ENCODE peak calls at places on chromosomes 2 and 18, in seven cellular contexts. One of them, this sample, is unnamed.

GRCh38 chr2:193869564-193869963 is 1674.8 kb upstream of the TMEFF2 start:
- DNase-seq in neural crest cell: no peak
- DNase-seq in SW480: no peak
- DNase-seq in BJ: no peak
- DNase-seq in activated CD8-positive, alpha-beta memory T cell treated with anti-CD3 and anti-CD28 coated beads, Interleukin-2, amount 10 ng/mL, durations not matched to agents 7 days and 5 days: no peak
- DNase-seq in CD4-positive, alpha-beta T cell: no peak
- DNase-seq in NCI-H2171 treated with DMSO at 0.1 percent for 48 hours: no peak
- DNase-seq in this sample: peak; percentile 10

GRCh38 chr18:50158866-50159653 is 35.9 kb downstream of the MYO5B start:
- DNase-seq in neural crest cell: no peak
- DNase-seq in SW480: no peak
- DNase-seq in BJ: no peak
- DNase-seq in activated CD8-positive, alpha-beta memory T cell treated with anti-CD3 and anti-CD28 coated beads, Interleukin-2, amount 10 ng/mL, durations not matched to agents 7 days and 5 days: no peak
- DNase-seq in CD4-positive, alpha-beta T cell: no peak
- DNase-seq in NCI-H2171 treated with DMSO at 0.1 percent for 48 hours: no peak
- DNase-seq in this sample: no peak

GRCh38 chr2:33529771-33530481 is 53.5 kb downstream of the RASGRP3 start:
- DNase-seq in neural crest cell: no peak
- DNase-seq in SW480: peak; percentile 11
- DNase-seq in BJ: peak; percentile 92
- DNase-seq in activated CD8-positive, alpha-beta memory T cell treated with anti-CD3 and anti-CD28 coated beads, Interleukin-2, amount 10 ng/mL, durations not matched to agents 7 days and 5 days: no peak
- DNase-seq in CD4-positive, alpha-beta T cell: no peak
- DNase-seq in NCI-H2171 treated with DMSO at 0.1 percent for 48 hours: no peak
- DNase-seq in this sample: peak; percentile 97

GRCh38 chr18:9901377-9901776 is 12.4 kb upstream of the VAPA start:
- DNase-seq in neural crest cell: no peak
- DNase-seq in SW480: no peak
- DNase-seq in BJ: no peak
- DNase-seq in activated CD8-positive, alpha-beta memory T cell treated with anti-CD3 and anti-CD28 coated beads, Interleukin-2, amount 10 ng/mL, durations not matched to agents 7 days and 5 days: no peak
- DNase-seq in CD4-positive, alpha-beta T cell: no peak
- DNase-seq in NCI-H2171 treated with DMSO at 0.1 percent for 48 hours: peak; percentile 5
- DNase-seq in this sample: no peak

GRCh38 chr2:236216711-236217110 is 47.5 kb downstream of the ASB18 start:
- DNase-seq in neural crest cell: no peak
- DNase-seq in SW480: no peak
- DNase-seq in BJ: no peak
- DNase-seq in activated CD8-positive, alpha-beta memory T cell treated with anti-CD3 and anti-CD28 coated beads, Interleukin-2, amount 10 ng/mL, durations not matched to agents 7 days and 5 days: no peak
- DNase-seq in CD4-positive, alpha-beta T cell: no peak
- DNase-seq in NCI-H2171 treated with DMSO at 0.1 percent for 48 hours: no peak
- DNase-seq in this sample: no peak

GRCh38 chr2:134782792-134783191 is 55.6 kb upstream of the ACMSD start:
- DNase-seq in neural crest cell: peak; percentile 9
- DNase-seq in SW480: no peak
- DNase-seq in BJ: no peak
- DNase-seq in activated CD8-positive, alpha-beta memory T cell treated with anti-CD3 and anti-CD28 coated beads, Interleukin-2, amount 10 ng/mL, durations not matched to agents 7 days and 5 days: no peak
- DNase-seq in CD4-positive, alpha-beta T cell: no peak
- DNase-seq in NCI-H2171 treated with DMSO at 0.1 percent for 48 hours: peak; percentile 38
- DNase-seq in this sample: no peak

GRCh38 chr18:79460445-79461300 is 64.9 kb downstream of the NFATC1 start:
- DNase-seq in neural crest cell: no peak
- DNase-seq in SW480: no peak
- DNase-seq in BJ: no peak
- DNase-seq in activated CD8-positive, alpha-beta memory T cell treated with anti-CD3 and anti-CD28 coated beads, Interleukin-2, amount 10 ng/mL, durations not matched to agents 7 days and 5 days: no peak
- DNase-seq in CD4-positive, alpha-beta T cell: no peak
- DNase-seq in NCI-H2171 treated with DMSO at 0.1 percent for 48 hours: no peak
- DNase-seq in this sample: no peak

GRCh38 chr18:56505971-56506370 is 132.4 kb downstream of the TXNL1 start:
- DNase-seq in neural crest cell: no peak
- DNase-seq in SW480: no peak
- DNase-seq in BJ: no peak
- DNase-seq in activated CD8-positive, alpha-beta memory T cell treated with anti-CD3 and anti-CD28 coated beads, Interleukin-2, amount 10 ng/mL, durations not matched to agents 7 days and 5 days: no peak
- DNase-seq in CD4-positive, alpha-beta T cell: no peak
- DNase-seq in NCI-H2171 treated with DMSO at 0.1 percent for 48 hours: no peak
- DNase-seq in this sample: no peak

GRCh38 chr2:15158117-15158516 is 403.0 kb downstream of the NBAS start:
- DNase-seq in neural crest cell: peak; percentile 32
- DNase-seq in SW480: no peak
- DNase-seq in BJ: no peak
- DNase-seq in activated CD8-positive, alpha-beta memory T cell treated with anti-CD3 and anti-CD28 coated beads, Interleukin-2, amount 10 ng/mL, durations not matched to agents 7 days and 5 days: no peak
- DNase-seq in CD4-positive, alpha-beta T cell: no peak
- DNase-seq in NCI-H2171 treated with DMSO at 0.1 percent for 48 hours: peak; percentile 35
- DNase-seq in this sample: no peak

GRCh38 chr2:200742426-200742825 is 69.3 kb upstream of the BZW1 start:
- DNase-seq in neural crest cell: no peak
- DNase-seq in SW480: no peak
- DNase-seq in BJ: peak; percentile 27
- DNase-seq in activated CD8-positive, alpha-beta memory T cell treated with anti-CD3 and anti-CD28 coated beads, Interleukin-2, amount 10 ng/mL, durations not matched to agents 7 days and 5 days: no peak
- DNase-seq in CD4-positive, alpha-beta T cell: no peak
- DNase-seq in NCI-H2171 treated with DMSO at 0.1 percent for 48 hours: no peak
- DNase-seq in this sample: no peak

GRCh38 chr2:130251865-130252620 is 53.8 kb upstream of the TUBA3E start:
- DNase-seq in neural crest cell: no peak
- DNase-seq in SW480: no peak
- DNase-seq in BJ: no peak
- DNase-seq in activated CD8-positive, alpha-beta memory T cell treated with anti-CD3 and anti-CD28 coated beads, Interleukin-2, amount 10 ng/mL, durations not matched to agents 7 days and 5 days: no peak
- DNase-seq in CD4-positive, alpha-beta T cell: no peak
- DNase-seq in NCI-H2171 treated with DMSO at 0.1 percent for 48 hours: no peak
- DNase-seq in this sample: no peak

GRCh38 chr18:12092398-12093229 is 1.0 kb upstream of the ANKRD62 start:
- DNase-seq in neural crest cell: no peak
- DNase-seq in SW480: peak; percentile 77
- DNase-seq in BJ: no peak
- DNase-seq in activated CD8-positive, alpha-beta memory T cell treated with anti-CD3 and anti-CD28 coated beads, Interleukin-2, amount 10 ng/mL, durations not matched to agents 7 days and 5 days: peak; percentile 41
- DNase-seq in CD4-positive, alpha-beta T cell: no peak
- DNase-seq in NCI-H2171 treated with DMSO at 0.1 percent for 48 hours: peak; percentile 2
- DNase-seq in this sample: no peak

GRCh38 chr2:217223222-217223930 is 363.5 kb upstream of the TNP1 start:
- DNase-seq in neural crest cell: no peak
- DNase-seq in SW480: peak; percentile 2
- DNase-seq in BJ: peak; percentile 65
- DNase-seq in activated CD8-positive, alpha-beta memory T cell treated with anti-CD3 and anti-CD28 coated beads, Interleukin-2, amount 10 ng/mL, durations not matched to agents 7 days and 5 days: peak; percentile 85
- DNase-seq in CD4-positive, alpha-beta T cell: no peak
- DNase-seq in NCI-H2171 treated with DMSO at 0.1 percent for 48 hours: no peak
- DNase-seq in this sample: peak; percentile 98

GRCh38 chr2:113124984-113125855 is 2.2 kb upstream of the IL1RN start:
- DNase-seq in neural crest cell: no peak
- DNase-seq in SW480: no peak
- DNase-seq in BJ: peak; percentile 19
- DNase-seq in activated CD8-positive, alpha-beta memory T cell treated with anti-CD3 and anti-CD28 coated beads, Interleukin-2, amount 10 ng/mL, durations not matched to agents 7 days and 5 days: peak; percentile 2
- DNase-seq in CD4-positive, alpha-beta T cell: no peak
- DNase-seq in NCI-H2171 treated with DMSO at 0.1 percent for 48 hours: no peak
- DNase-seq in this sample: no peak

GRCh38 chr2:65146067-65146466 is 16.2 kb upstream of the RAB1A start:
- DNase-seq in neural crest cell: no peak
- DNase-seq in SW480: no peak
- DNase-seq in BJ: no peak
- DNase-seq in activated CD8-positive, alpha-beta memory T cell treated with anti-CD3 and anti-CD28 coated beads, Interleukin-2, amount 10 ng/mL, durations not matched to agents 7 days and 5 days: no peak
- DNase-seq in CD4-positive, alpha-beta T cell: no peak
- DNase-seq in NCI-H2171 treated with DMSO at 0.1 percent for 48 hours: peak; percentile 68
- DNase-seq in this sample: no peak

GRCh38 chr2:230054079-230054478 is 14.6 kb downstream of the SLC16A14 start:
- DNase-seq in neural crest cell: no peak
- DNase-seq in SW480: peak; percentile 4
- DNase-seq in BJ: no peak
- DNase-seq in activated CD8-positive, alpha-beta memory T cell treated with anti-CD3 and anti-CD28 coated beads, Interleukin-2, amount 10 ng/mL, durations not matched to agents 7 days and 5 days: no peak
- DNase-seq in CD4-positive, alpha-beta T cell: no peak
- DNase-seq in NCI-H2171 treated with DMSO at 0.1 percent for 48 hours: no peak
- DNase-seq in this sample: peak; percentile 62

GRCh38 chr2:158753561-158754302 is 41.4 kb upstream of the DAPL1 start:
- DNase-seq in neural crest cell: peak; percentile 45
- DNase-seq in SW480: peak; percentile 63
- DNase-seq in BJ: no peak
- DNase-seq in activated CD8-positive, alpha-beta memory T cell treated with anti-CD3 and anti-CD28 coated beads, Interleukin-2, amount 10 ng/mL, durations not matched to agents 7 days and 5 days: no peak
- DNase-seq in CD4-positive, alpha-beta T cell: peak; percentile 12
- DNase-seq in NCI-H2171 treated with DMSO at 0.1 percent for 48 hours: peak; percentile 81
- DNase-seq in this sample: peak; percentile 60

GRCh38 chr2:134392689-134393476 is 139.0 kb downstream of the MGAT5 start:
- DNase-seq in neural crest cell: no peak
- DNase-seq in SW480: no peak
- DNase-seq in BJ: no peak
- DNase-seq in activated CD8-positive, alpha-beta memory T cell treated with anti-CD3 and anti-CD28 coated beads, Interleukin-2, amount 10 ng/mL, durations not matched to agents 7 days and 5 days: no peak
- DNase-seq in CD4-positive, alpha-beta T cell: no peak
- DNase-seq in NCI-H2171 treated with DMSO at 0.1 percent for 48 hours: no peak
- DNase-seq in this sample: peak; percentile 52

GRCh38 chr2:234245945-234246344 is 195.4 kb downstream of the SPP2 start:
- DNase-seq in neural crest cell: no peak
- DNase-seq in SW480: peak; percentile 73
- DNase-seq in BJ: peak; percentile 45
- DNase-seq in activated CD8-positive, alpha-beta memory T cell treated with anti-CD3 and anti-CD28 coated beads, Interleukin-2, amount 10 ng/mL, durations not matched to agents 7 days and 5 days: no peak
- DNase-seq in CD4-positive, alpha-beta T cell: no peak
- DNase-seq in NCI-H2171 treated with DMSO at 0.1 percent for 48 hours: no peak
- DNase-seq in this sample: peak; percentile 94

GRCh38 chr18:58576641-58577251 is 52.1 kb downstream of the ALPK2 start:
- DNase-seq in neural crest cell: no peak
- DNase-seq in SW480: no peak
- DNase-seq in BJ: no peak
- DNase-seq in activated CD8-positive, alpha-beta memory T cell treated with anti-CD3 and anti-CD28 coated beads, Interleukin-2, amount 10 ng/mL, durations not matched to agents 7 days and 5 days: no peak
- DNase-seq in CD4-positive, alpha-beta T cell: no peak
- DNase-seq in NCI-H2171 treated with DMSO at 0.1 percent for 48 hours: peak; percentile 35
- DNase-seq in this sample: no peak

GRCh38 chr2:88808083-88808482 is 116.6 kb downstream of the RPIA start:
- DNase-seq in neural crest cell: no peak
- DNase-seq in SW480: no peak
- DNase-seq in BJ: no peak
- DNase-seq in activated CD8-positive, alpha-beta memory T cell treated with anti-CD3 and anti-CD28 coated beads, Interleukin-2, amount 10 ng/mL, durations not matched to agents 7 days and 5 days: no peak
- DNase-seq in CD4-positive, alpha-beta T cell: no peak
- DNase-seq in NCI-H2171 treated with DMSO at 0.1 percent for 48 hours: no peak
- DNase-seq in this sample: no peak

GRCh38 chr2:64220285-64220684 is 76.1 kb upstream of the PELI1 start:
- DNase-seq in neural crest cell: no peak
- DNase-seq in SW480: no peak
- DNase-seq in BJ: no peak
- DNase-seq in activated CD8-positive, alpha-beta memory T cell treated with anti-CD3 and anti-CD28 coated beads, Interleukin-2, amount 10 ng/mL, durations not matched to agents 7 days and 5 days: no peak
- DNase-seq in CD4-positive, alpha-beta T cell: no peak
- DNase-seq in NCI-H2171 treated with DMSO at 0.1 percent for 48 hours: no peak
- DNase-seq in this sample: no peak

GRCh38 chr2:65013776-65014175 is 24.6 kb downstream of the SLC1A4 start:
- DNase-seq in neural crest cell: no peak
- DNase-seq in SW480: no peak
- DNase-seq in BJ: no peak
- DNase-seq in activated CD8-positive, alpha-beta memory T cell treated with anti-CD3 and anti-CD28 coated beads, Interleukin-2, amount 10 ng/mL, durations not matched to agents 7 days and 5 days: no peak
- DNase-seq in CD4-positive, alpha-beta T cell: no peak
- DNase-seq in NCI-H2171 treated with DMSO at 0.1 percent for 48 hours: no peak
- DNase-seq in this sample: no peak

GRCh38 chr2:119629323-119629825 is 49.6 kb upstream of the TMEM177 start:
- DNase-seq in neural crest cell: no peak
- DNase-seq in SW480: no peak
- DNase-seq in BJ: no peak
- DNase-seq in activated CD8-positive, alpha-beta memory T cell treated with anti-CD3 and anti-CD28 coated beads, Interleukin-2, amount 10 ng/mL, durations not matched to agents 7 days and 5 days: no peak
- DNase-seq in CD4-positive, alpha-beta T cell: no peak
- DNase-seq in NCI-H2171 treated with DMSO at 0.1 percent for 48 hours: no peak
- DNase-seq in this sample: no peak